ENCODE peak calls at places on chromosomes 4 and X, in seven cellular contexts. A is neural crest cell; Y is stimulated activated CD4-positive, alpha-beta T cell treated with anti-CD3 and anti-CD28 coated beads, TNF-alpha, amount 100 ng/mL, for 1 hour; X is SW 1271; T is dorsolateral prefrontal cortex; W is cardiac septum; C is astrocyte of the cerebellum. P is an unnamed sample.

GRCh38 chrX:11629593-11630211 is 36.0 kb downstream of the ARHGAP6 start:
- DNase-seq in A (no peak), Y (no peak), X (no peak), T (no peak), W (no peak), C (peak), P (no peak)

GRCh38 chr4:21802406-21802805 is 146.2 kb downstream of the KCNIP4 start:
- DNase-seq in A (no peak), Y (no peak), X (no peak), T (no peak), W (no peak), C (peak), P (no peak)

GRCh38 chrX:140764401-140764919 is 54.9 kb downstream of the LINC00632 start:
- DNase-seq in A (peak), Y (no peak), X (no peak), T (no peak), W (no peak), C (no peak), P (no peak)

GRCh38 chr4:175431635-175432034 is 380.4 kb downstream of the GPM6A start:
- DNase-seq in A (no peak), Y (no peak), X (no peak), T (no peak), W (no peak), C (no peak), P (no peak)

GRCh38 chr4:89539374-89539773 is 231.8 kb upstream of the GPRIN3 start:
- DNase-seq in A (no peak), Y (no peak), X (no peak), T (no peak), W (no peak), C (no peak), P (no peak)

GRCh38 chr4:35526456-35526855 is 717.9 kb downstream of the ARAP2 start:
- DNase-seq in A (no peak), Y (no peak), X (no peak), T (no peak), W (no peak), C (no peak), P (no peak)

GRCh38 chrX:147953976-147954375 is 27.2 kb upstream of the FMR1NB start:
- DNase-seq in A (no peak), Y (no peak), X (no peak), T (peak), W (no peak), C (no peak), P (no peak)

GRCh38 chr4:95548738-95549245 is at the start of gene UNC5C:
- DNase-seq in A (peak), Y (no peak), X (no peak), T (peak), W (peak), C (peak), P (no peak)

GRCh38 chrX:13699183-13699826 is 10.4 kb downstream of the RAB9A start:
- DNase-seq in A (no peak), Y (no peak), X (no peak), T (no peak), W (no peak), C (no peak), P (no peak)

GRCh38 chr4:109046549-109047171 is 255.8 kb downstream of the COL25A1 start:
- DNase-seq in A (no peak), Y (no peak), X (no peak), T (no peak), W (no peak), C (peak), P (no peak)

GRCh38 chr4:125658773-125659172 is 344.0 kb downstream of the FAT4 start:
- DNase-seq in A (no peak), Y (no peak), X (no peak), T (no peak), W (no peak), C (no peak), P (no peak)

GRCh38 chr4:126375462-126376054 is 1060.8 kb downstream of the FAT4 start:
- DNase-seq in A (no peak), Y (no peak), X (no peak), T (no peak), W (no peak), C (peak), P (no peak)

GRCh38 chrX:41241962-41242361 is 92.0 kb upstream of the DDX3X start:
- DNase-seq in A (no peak), Y (no peak), X (no peak), T (no peak), W (no peak), C (no peak), P (no peak)

GRCh38 chrX:16461968-16462367 is 188.0 kb upstream of the S100G start:
- DNase-seq in A (no peak), Y (no peak), X (no peak), T (no peak), W (no peak), C (no peak), P (no peak)

GRCh38 chr4:1693131-1693896 is 9.2 kb upstream of the FAM53A start:
- DNase-seq in A (peak), Y (peak), X (peak), T (peak), W (peak), C (peak), P (no peak)

GRCh38 chr4:155060873-155061272 is 147.6 kb upstream of the NPY2R start:
- DNase-seq in A (no peak), Y (no peak), X (no peak), T (no peak), W (no peak), C (no peak), P (no peak)

GRCh38 chrX:115939636-115940160 is 230.8 kb upstream of the AGTR2 start:
- DNase-seq in A (no peak), Y (no peak), X (no peak), T (no peak), W (no peak), C (no peak), P (no peak)

GRCh38 chr4:165662341-165662740 is 210.7 kb upstream of the TLL1 start:
- DNase-seq in A (no peak), Y (no peak), X (no peak), T (no peak), W (no peak), C (peak), P (no peak)

GRCh38 chr4:825969-826330 is at the start of gene CPLX1:
- DNase-seq in A (no peak), Y (no peak), X (no peak), T (no peak), W (peak), C (no peak), P (no peak)

GRCh38 chr4:80619070-80619674 is 283.6 kb downstream of the CFAP299 start:
- DNase-seq in A (no peak), Y (no peak), X (no peak), T (no peak), W (no peak), C (no peak), P (no peak)

GRCh38 chrX:80022363-80023031 is 7.9 kb downstream of the TBX22 start:
- DNase-seq in A (no peak), Y (no peak), X (no peak), T (no peak), W (no peak), C (no peak), P (no peak)

GRCh38 chr4:82376109-82376508 is 2.3 kb upstream of the HNRNPD start:
- DNase-seq in A (no peak), Y (no peak), X (no peak), T (no peak), W (no peak), C (no peak), P (no peak)

GRCh38 chr4:57501715-57502114 is 391.5 kb upstream of the IGFBP7 start:
- DNase-seq in A (no peak), Y (no peak), X (no peak), T (peak), W (no peak), C (peak), P (no peak)

GRCh38 chr4:2971275-2971674 is 7.9 kb downstream of the GRK4 start:
- DNase-seq in A (no peak), Y (no peak), X (no peak), T (no peak), W (no peak), C (no peak), P (no peak)

GRCh38 chr4:61277785-61278184 is 77.7 kb downstream of the ADGRL3 start:
- DNase-seq in A (no peak), Y (no peak), X (no peak), T (no peak), W (no peak), C (no peak), P (no peak)

GRCh38 chr4:126269106-126269505 is 954.4 kb downstream of the FAT4 start:
- DNase-seq in A (no peak), Y (no peak), X (no peak), T (no peak), W (no peak), C (no peak), P (no peak)

GRCh38 chrX:110321670-110322069 is 3.8 kb upstream of the AMMECR1 start:
- DNase-seq in A (no peak), Y (no peak), X (no peak), T (no peak), W (no peak), C (no peak), P (no peak)

GRCh38 chr4:165077034-165077578 is 23.4 kb downstream of the TRIM75 start:
- DNase-seq in A (no peak), Y (no peak), X (no peak), T (no peak), W (no peak), C (no peak), P (no peak)

GRCh38 chrX:135914404-135914803 is 20.9 kb downstream of the SAGE1 start:
- DNase-seq in A (no peak), Y (no peak), X (no peak), T (no peak), W (no peak), C (no peak), P (no peak)

GRCh38 chr4:144633215-144633614 is 12.7 kb upstream of the HHIP start:
- DNase-seq in A (no peak), Y (no peak), X (no peak), T (no peak), W (no peak), C (no peak), P (no peak)

P was measured in mesenteric fat pad.